ENCODE peak calls at places on chromosome 14, in four cellular contexts. A is endothelial cell; C is central memory CD4-positive, alpha-beta T cell; P is CD8-positive, alpha-beta T cell. D is an unnamed sample.

GRCh38 chr14:33987565-33988080 is 36.7 kb upstream of the EGLN3 start:
- DNase-seq in A (no peak), C (no peak), P (no peak), D (no peak)

GRCh38 chr14:88363624-88364023 is 21.8 kb upstream of the SPATA7 start:
- DNase-seq in A (no peak), C (no peak), P (no peak), D (no peak)

GRCh38 chr14:105055334-105055733 is 9.9 kb downstream of the GPR132 start:
- DNase-seq in A (no peak), C (no peak), P (no peak), D (no peak)

GRCh38 chr14:81669308-81669707 is 135.7 kb upstream of the SEL1L start:
- DNase-seq in A (no peak), C (no peak), P (no peak), D (no peak)

GRCh38 chr14:101657372-101657771 is 96.1 kb downstream of the DIO3 start:
- DNase-seq in A (no peak), C (no peak), P (no peak), D (no peak)

GRCh38 chr14:74841230-74842207 is 34.4 kb downstream of the PROX2 start:
- DNase-seq in A (no peak), C (peak; percentile 21), P (no peak), D (peak; percentile 52)

GRCh38 chr14:51365241-51365940 is 125.3 kb downstream of the TMX1 start:
- DNase-seq in A (no peak), C (no peak), P (no peak), D (no peak)

GRCh38 chr14:80567905-80568512 is 356.7 kb upstream of the DIO2 start:
- DNase-seq in A (no peak), C (no peak), P (no peak), D (no peak)

D was measured in GM06990.